ENCODE peak calls at places on chromosomes 2 and 18, in seven cellular contexts. L, J, G, A, B, H and D are unnamed samples.

GRCh38 chr2:162234620-162235462 is 8.4 kb downstream of the FAP start:
- DNase-seq in B (no peak), G (no peak), L (no peak), A (no peak), H (no peak), J (no peak), D (no peak)

GRCh38 chr2:218671654-218672566 is at the start of the genes RNF25 and STK36:
- DNase-seq in G (peak; percentile 89), A (peak; percentile 94), B (peak; percentile 74), J (peak; percentile 77), L (peak; percentile 77), H (peak; percentile 77), D (peak; percentile 95)

GRCh38 chr2:107669335-107669734 is 157.4 kb upstream of the RGPD4 start:
- DNase-seq in L (no peak), B (no peak), H (no peak), G (no peak), J (no peak), A (peak; percentile 31), D (peak; percentile 20)

GRCh38 chr2:130759906-130760753 is 4.8 kb downstream of the AMER3 start:
- DNase-seq in H (no peak), A (peak; percentile 44), L (peak; percentile 63), J (no peak), B (no peak), G (no peak), D (no peak)

GRCh38 chr2:176246324-176246723 is 22.9 kb upstream of the MTX2 start:
- DNase-seq in H (no peak), G (peak; percentile 87), B (no peak), J (no peak), A (no peak), L (no peak), D (peak; percentile 79)

GRCh38 chr2:137220438-137220998 is 455.2 kb downstream of the THSD7B start:
- DNase-seq in G (no peak), J (no peak), B (no peak), H (no peak), A (peak; percentile 12), L (no peak), D (no peak)

GRCh38 chr2:190648289-190649034 is 421 bp upstream of the NAB1 start:
- DNase-seq in J (peak; percentile 86), G (peak; percentile 95), B (peak; percentile 63), A (peak; percentile 96), H (peak; percentile 90), L (peak; percentile 17), D (peak; percentile 94)

GRCh38 chr2:8627019-8627691 is 54.7 kb upstream of the ID2 start:
- DNase-seq in L (no peak), H (no peak), B (no peak), G (no peak), J (no peak), A (no peak), D (no peak)

GRCh38 chr18:31232779-31233424 is 70.2 kb upstream of the DSC1 start:
- DNase-seq in B (no peak), L (no peak), G (no peak), A (no peak), J (no peak), H (no peak), D (no peak)

GRCh38 chr2:15038373-15039364 is 406.2 kb downstream of the LRATD1 start:
- DNase-seq in J (no peak), A (no peak), B (no peak), G (no peak), L (no peak), H (no peak), D (no peak)

GRCh38 chr2:70613510-70613909 is 59.9 kb upstream of the TGFA start:
- DNase-seq in J (no peak), B (no peak), H (no peak), G (no peak), A (no peak), L (no peak), D (no peak)

GRCh38 chr2:28172114-28172898 is 220.4 kb upstream of the FOSL2 start:
- DNase-seq in G (no peak), J (no peak), H (no peak), A (peak; percentile 16), B (no peak), L (no peak), D (no peak)

GRCh38 chr2:142734770-142735169 is 142.7 kb upstream of the KYNU start:
- DNase-seq in J (no peak), L (no peak), H (no peak), B (no peak), G (no peak), A (no peak), D (no peak)

GRCh38 chr2:5520352-5520996 is 171.7 kb upstream of the SOX11 start:
- DNase-seq in J (no peak), A (no peak), G (no peak), L (no peak), B (no peak), H (no peak), D (no peak)

GRCh38 chr2:139835101-139835500 is 1054.9 kb upstream of the NXPH2 start:
- DNase-seq in B (no peak), A (no peak), G (no peak), H (no peak), J (no peak), L (no peak), D (no peak)

GRCh38 chr18:79521806-79522205 is 126.1 kb downstream of the NFATC1 start:
- DNase-seq in H (no peak), B (no peak), J (no peak), G (no peak), A (no peak), L (no peak), D (no peak)

GRCh38 chr2:127647242-127648190 is 1.6 kb downstream of the GPR17 start:
- DNase-seq in A (peak; percentile 16), G (no peak), L (no peak), B (no peak), H (no peak), J (no peak), D (no peak)

GRCh38 chr18:80126797-80127196 is 17.7 kb downstream of the ADNP2 start:
- DNase-seq in A (no peak), G (no peak), B (no peak), L (no peak), J (no peak), H (no peak), D (no peak)

GRCh38 chr2:119516121-119516520 is 8.2 kb downstream of the SCTR start:
- DNase-seq in J (no peak), B (no peak), G (no peak), L (no peak), A (no peak), H (no peak), D (no peak)